ENCODE peak calls at places on chromosome 6, in six cellular contexts. L is testis, R is dermis blood vessel endothelial cell, I is NCI-H446 treated with DMSO at 0.1 percent for 48 hours, T is colonic mucosa, O is posterior cingulate gyrus. K is an unnamed sample.

GRCh38 chr6:116314878-116315277 is 35.1 kb upstream of the TSPYL1 start:
- DNase-seq in L (peak), R (peak), I (no peak), T (no peak), O (no peak), K (no peak)

GRCh38 chr6:137416376-137417109 is 77.7 kb downstream of the OLIG3 start:
- DNase-seq in L (peak), R (no peak), I (no peak), T (no peak), O (no peak), K (no peak)

GRCh38 chr6:127277878-127278843 is 11.5 kb downstream of the RNF146 start:
- DNase-seq in L (no peak), R (no peak), I (no peak), T (no peak), O (no peak), K (no peak)

GRCh38 chr6:106461084-106461483 is 100.6 kb downstream of the CRYBG1 start:
- DNase-seq in L (no peak), R (no peak), I (no peak), T (no peak), O (no peak), K (no peak)

GRCh38 chr6:26270121-26270861 is 94.7 kb upstream of the BTN3A2 start:
- DNase-seq in L (no peak), R (peak), I (no peak), T (no peak), O (no peak), K (no peak)

GRCh38 chr6:25476126-25476525 is 175.9 kb upstream of the SCGN start:
- DNase-seq in L (no peak), R (no peak), I (no peak), T (no peak), O (no peak), K (no peak)

GRCh38 chr6:41352396-41352795 is 17.0 kb downstream of the NCR2 start:
- DNase-seq in L (no peak), R (no peak), I (no peak), T (no peak), O (no peak), K (no peak)

GRCh38 chr6:165643015-165643414 is 20.0 kb downstream of the PDE10A start:
- DNase-seq in L (no peak), R (no peak), I (no peak), T (no peak), O (no peak), K (no peak)

GRCh38 chr6:100780648-100781047 is 100.5 kb downstream of the ASCC3 start:
- DNase-seq in L (no peak), R (no peak), I (no peak), T (no peak), O (no peak), K (no peak)

GRCh38 chr6:48136856-48137255 is 25.9 kb upstream of the PTCHD4 start:
- DNase-seq in L (no peak), R (no peak), I (no peak), T (no peak), O (no peak), K (no peak)

GRCh38 chr6:20211941-20212391 is 303 bp downstream of the MBOAT1 start:
- DNase-seq in L (no peak), R (no peak), I (peak), T (peak), O (no peak), K (no peak)

GRCh38 chr6:31908791-31909190 is 6.9 kb upstream of the ZBTB12 start:
- DNase-seq in L (no peak), R (no peak), I (no peak), T (no peak), O (no peak), K (no peak)

GRCh38 chr6:19772891-19773290 is 64.3 kb upstream of the ID4 start:
- DNase-seq in L (no peak), R (no peak), I (no peak), T (no peak), O (no peak), K (no peak)

GRCh38 chr6:37967651-37968050 is 148.1 kb downstream of the ZFAND3 start:
- DNase-seq in L (no peak), R (no peak), I (no peak), T (no peak), O (no peak), K (no peak)

GRCh38 chr6:54586251-54586650 is 260.3 kb upstream of the FAM83B start:
- DNase-seq in L (no peak), R (peak), I (no peak), T (no peak), O (no peak), K (no peak)

GRCh38 chr6:14066782-14067406 is 50.7 kb upstream of the CD83 start:
- DNase-seq in L (peak), R (peak), I (peak), T (no peak), O (no peak), K (no peak)

GRCh38 chr6:32703347-32703746 is 36.9 kb upstream of the HLA-DQB1 start:
- DNase-seq in L (no peak), R (no peak), I (no peak), T (no peak), O (no peak), K (no peak)

GRCh38 chr6:126388235-126388634 is 48.3 kb downstream of the CENPW start:
- DNase-seq in L (no peak), R (no peak), I (no peak), T (no peak), O (no peak), K (no peak)

K was measured in left lobe of liver.